ENCODE peak calls at places on chromosomes 3 and 15, in eight cellular contexts. H is HL-60, N is sigmoid colon, I is Panc1, F is SK-N-SH, S is GM12891, Z is breast epithelium, M is vagina. W is an unnamed sample.

GRCh38 chr15:25850154-25851111 is 12.7 kb downstream of the ATP10A start:
- DNase-seq in H (peak), N (peak), I (peak), F (peak), S (peak), Z (peak), M (no peak), W (peak)

GRCh38 chr3:4281991-4282390 is 21.2 kb upstream of the SETMAR start:
- DNase-seq in H (no peak), N (no peak), I (no peak), F (no peak), S (no peak), Z (no peak), M (no peak), W (no peak)

GRCh38 chr3:171142985-171143384 is 116.5 kb upstream of the SLC2A2 start:
- DNase-seq in H (no peak), N (no peak), I (no peak), F (no peak), S (no peak), Z (no peak), M (no peak), W (no peak)

GRCh38 chr3:61111764-61112163 is 139.5 kb downstream of the FHIT start:
- DNase-seq in H (no peak), N (no peak), I (no peak), F (no peak), S (no peak), Z (no peak), M (no peak), W (no peak)

GRCh38 chr15:56786966-56787365 is 53.7 kb upstream of the ZNF280D start:
- DNase-seq in H (no peak), N (no peak), I (no peak), F (no peak), S (no peak), Z (no peak), M (no peak), W (no peak)

GRCh38 chr3:112813723-112814171 is 32.9 kb downstream of the CD200R1L start:
- DNase-seq in H (peak), N (no peak), I (no peak), F (no peak), S (peak), Z (no peak), M (no peak), W (peak)

GRCh38 chr3:36484386-36484785 is 104.1 kb downstream of the STAC start:
- DNase-seq in H (no peak), N (no peak), I (no peak), F (no peak), S (no peak), Z (no peak), M (no peak), W (no peak)

GRCh38 chr15:61038387-61038786 is 190.7 kb downstream of the RORA start:
- DNase-seq in H (no peak), N (no peak), I (no peak), F (peak), S (no peak), Z (no peak), M (no peak), W (no peak)

GRCh38 chr3:194893121-194893979 is 207.7 kb downstream of the FAM43A start:
- DNase-seq in H (no peak), N (no peak), I (no peak), F (no peak), S (no peak), Z (no peak), M (no peak), W (no peak)

GRCh38 chr3:89570465-89570864 is 463.0 kb downstream of the EPHA3 start:
- DNase-seq in H (no peak), N (no peak), I (no peak), F (no peak), S (no peak), Z (no peak), M (no peak), W (no peak)

GRCh38 chr15:23035964-23036566 is 3.3 kb downstream of the TUBGCP5 start:
- DNase-seq in H (peak), N (no peak), I (peak), F (peak), S (no peak), Z (no peak), M (no peak), W (no peak)

GRCh38 chr3:54906763-54907162 is 21.1 kb downstream of the LRTM1 start:
- DNase-seq in H (no peak), N (no peak), I (no peak), F (no peak), S (no peak), Z (no peak), M (no peak), W (no peak)

GRCh38 chr15:76298986-76299385 is 12.3 kb downstream of the ETFA start:
- DNase-seq in H (no peak), N (no peak), I (no peak), F (no peak), S (no peak), Z (no peak), M (no peak), W (no peak)

GRCh38 chr3:108006901-108007331 is 83.9 kb downstream of the CD47 start:
- DNase-seq in H (no peak), N (no peak), I (no peak), F (no peak), S (no peak), Z (no peak), M (no peak), W (no peak)

GRCh38 chr3:122700193-122700592 is 19.6 kb downstream of the PARP14 start:
- DNase-seq in H (no peak), N (no peak), I (no peak), F (no peak), S (no peak), Z (no peak), M (no peak), W (no peak)

GRCh38 chr3:68336042-68336441 is 596.3 kb downstream of the TAFA4 start:
- DNase-seq in H (no peak), N (no peak), I (no peak), F (no peak), S (no peak), Z (no peak), M (no peak), W (no peak)

GRCh38 chr3:170563712-170564423 is 22.0 kb downstream of the SLC7A14 start:
- DNase-seq in H (no peak), N (no peak), I (no peak), F (peak), S (no peak), Z (no peak), M (no peak), W (no peak)

GRCh38 chr15:68374346-68374745 is 57.6 kb downstream of the ITGA11 start:
- DNase-seq in H (no peak), N (peak), I (no peak), F (no peak), S (no peak), Z (no peak), M (peak), W (no peak)

GRCh38 chr15:49412821-49413220 is 10.2 kb upstream of the FGF7 start:
- DNase-seq in H (no peak), N (no peak), I (no peak), F (no peak), S (no peak), Z (no peak), M (no peak), W (no peak)

GRCh38 chr15:67225336-67225735 is 29.1 kb downstream of the AAGAB start:
- DNase-seq in H (no peak), N (no peak), I (no peak), F (no peak), S (no peak), Z (no peak), M (no peak), W (no peak)

GRCh38 chr3:55453871-55454496 is 33.1 kb downstream of the WNT5A start:
- DNase-seq in H (no peak), N (no peak), I (no peak), F (no peak), S (no peak), Z (no peak), M (no peak), W (no peak)

GRCh38 chr3:122923611-122924010 is 104.0 kb downstream of the SEMA5B start:
- DNase-seq in H (no peak), N (peak), I (no peak), F (no peak), S (no peak), Z (no peak), M (no peak), W (peak)

GRCh38 chr3:107882881-107883280 is 207.9 kb downstream of the CD47 start:
- DNase-seq in H (no peak), N (no peak), I (no peak), F (no peak), S (no peak), Z (no peak), M (no peak), W (no peak)

GRCh38 chr15:65870889-65871533 is 1.7 kb downstream of the RAB11A start:
- DNase-seq in H (no peak), N (no peak), I (no peak), F (peak), S (peak), Z (no peak), M (no peak), W (no peak)

GRCh38 chr3:53821631-53822068 is 24.6 kb downstream of the CHDH start:
- DNase-seq in H (no peak), N (peak), I (no peak), F (no peak), S (no peak), Z (no peak), M (no peak), W (no peak)

GRCh38 chr3:183790700-183791099 is 34.7 kb downstream of the MAP6D1 start:
- DNase-seq in H (no peak), N (no peak), I (no peak), F (no peak), S (no peak), Z (no peak), M (no peak), W (peak)

GRCh38 chr15:44541282-44541958 is 4.5 kb downstream of the EIF3J start:
- DNase-seq in H (no peak), N (no peak), I (no peak), F (no peak), S (no peak), Z (no peak), M (no peak), W (no peak)

GRCh38 chr3:44227622-44228021 is 14.1 kb upstream of the TOPAZ1 start:
- DNase-seq in H (peak), N (no peak), I (no peak), F (no peak), S (no peak), Z (no peak), M (no peak), W (no peak)

GRCh38 chr15:96358006-96358794 is 27.7 kb downstream of the NR2F2 start:
- DNase-seq in H (no peak), N (no peak), I (no peak), F (peak), S (no peak), Z (no peak), M (peak), W (no peak)

GRCh38 chr3:126912027-126912422 is 70.9 kb upstream of the PLXNA1 start:
- DNase-seq in H (no peak), N (no peak), I (no peak), F (no peak), S (no peak), Z (no peak), M (no peak), W (no peak)

GRCh38 chr15:65400760-65401606 is 21.8 kb downstream of the IGDCC4 start:
- DNase-seq in H (no peak), N (no peak), I (no peak), F (peak), S (peak), Z (no peak), M (no peak), W (peak)

GRCh38 chr15:67146875-67147381 is 81.5 kb downstream of the SMAD3 start:
- DNase-seq in H (no peak), N (peak), I (no peak), F (no peak), S (no peak), Z (no peak), M (no peak), W (no peak)

GRCh38 chr15:101127503-101128076 is 124.3 kb downstream of the CHSY1 start:
- DNase-seq in H (no peak), N (peak), I (no peak), F (peak), S (no peak), Z (peak), M (no peak), W (peak)

GRCh38 chr3:157082305-157082981 is 77.5 kb downstream of the CCNL1 start:
- DNase-seq in H (no peak), N (no peak), I (no peak), F (no peak), S (no peak), Z (no peak), M (no peak), W (no peak)

GRCh38 chr15:75178171-75178937 is 23.3 kb upstream of the C15orf39 start:
- DNase-seq in H (no peak), N (peak), I (no peak), F (no peak), S (peak), Z (no peak), M (no peak), W (peak)

GRCh38 chr3:41717591-41718093 is 244.3 kb downstream of the ULK4 start:
- DNase-seq in H (no peak), N (no peak), I (no peak), F (peak), S (no peak), Z (no peak), M (no peak), W (no peak)

GRCh38 chr3:26630669-26631384 is 8.3 kb downstream of the LRRC3B start:
- DNase-seq in H (no peak), N (no peak), I (no peak), F (no peak), S (no peak), Z (no peak), M (no peak), W (no peak)

GRCh38 chr3:142735462-142735861 is 11.6 kb downstream of the TRPC1 start:
- DNase-seq in H (no peak), N (no peak), I (no peak), F (peak), S (no peak), Z (no peak), M (no peak), W (no peak)

GRCh38 chr3:196641278-196642058 is 2.0 kb downstream of the NRROS start:
- DNase-seq in H (no peak), N (no peak), I (no peak), F (no peak), S (no peak), Z (no peak), M (no peak), W (no peak)

GRCh38 chr3:196645091-196645490 is 5.6 kb downstream of the NRROS start:
- DNase-seq in H (no peak), N (no peak), I (no peak), F (no peak), S (no peak), Z (no peak), M (no peak), W (no peak)

GRCh38 chr3:196643761-196644160 is 4.3 kb downstream of the NRROS start:
- DNase-seq in H (no peak), N (no peak), I (no peak), F (no peak), S (no peak), Z (no peak), M (no peak), W (no peak)

GRCh38 chr3:196640501-196640968 is 1.0 kb downstream of the NRROS start:
- DNase-seq in H (no peak), N (no peak), I (no peak), F (no peak), S (no peak), Z (no peak), M (no peak), W (no peak)

GRCh38 chr3:196643201-196643749 is 3.8 kb downstream of the NRROS start:
- DNase-seq in H (peak), N (peak), I (no peak), F (no peak), S (peak), Z (no peak), M (no peak), W (peak)
- TF ChIP-seq POLR2AphosphoS5 in H (peak), N (peak), I (no peak), F (no peak), S (peak), Z (no peak), M (no peak), W (peak)

DNA sequence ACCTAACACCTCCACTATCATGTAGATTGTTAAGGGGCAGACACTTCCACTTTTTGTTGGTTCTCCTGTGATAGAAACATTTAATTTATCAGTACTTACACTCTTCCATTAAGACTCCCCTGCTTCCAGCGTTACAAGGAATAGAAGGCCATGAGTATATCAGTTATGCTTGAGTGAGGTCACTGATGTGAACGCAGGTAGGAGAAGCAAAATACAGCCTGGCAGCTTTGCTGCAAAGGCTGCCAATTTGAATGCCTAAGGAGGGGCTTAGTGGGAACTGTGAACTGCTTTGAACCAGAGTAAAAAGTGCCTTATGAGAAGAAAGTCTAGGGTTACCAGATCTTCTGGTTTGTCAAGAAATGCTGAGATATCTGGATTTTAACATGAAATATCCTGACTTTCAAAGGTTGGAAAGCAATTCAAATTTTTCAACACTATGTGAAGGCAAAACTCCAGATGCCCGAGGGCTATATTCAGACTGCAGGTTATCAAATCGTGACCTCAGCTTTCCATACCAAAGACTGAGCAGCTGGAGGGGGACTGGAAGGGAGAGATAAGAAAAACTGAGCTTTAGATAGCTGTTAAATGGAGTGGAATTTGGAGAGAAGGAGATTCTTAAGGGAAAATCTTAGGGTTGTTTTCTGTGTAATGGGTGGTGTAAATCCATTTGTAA is 446.4 kb upstream of the NECTIN3 start:
- DNase-seq in H (no peak), N (no peak), I (no peak), F (no peak), S (no peak), Z (no peak), M (no peak), W (no peak)
- TF ChIP-seq POLR2AphosphoS5 in H (no peak), N (no peak), I (no peak), F (no peak), S (no peak), Z (no peak), M (no peak), W (no peak)

GRCh38 chr3:185914911-185915629 is 22.7 kb downstream of the TRA2B start:
- DNase-seq in H (no peak), N (no peak), I (no peak), F (no peak), S (no peak), Z (no peak), M (no peak), W (no peak)
- TF ChIP-seq POLR2AphosphoS5 in H (peak), N (no peak), I (no peak), F (no peak), S (peak), Z (no peak), M (no peak), W (no peak)

DNA sequence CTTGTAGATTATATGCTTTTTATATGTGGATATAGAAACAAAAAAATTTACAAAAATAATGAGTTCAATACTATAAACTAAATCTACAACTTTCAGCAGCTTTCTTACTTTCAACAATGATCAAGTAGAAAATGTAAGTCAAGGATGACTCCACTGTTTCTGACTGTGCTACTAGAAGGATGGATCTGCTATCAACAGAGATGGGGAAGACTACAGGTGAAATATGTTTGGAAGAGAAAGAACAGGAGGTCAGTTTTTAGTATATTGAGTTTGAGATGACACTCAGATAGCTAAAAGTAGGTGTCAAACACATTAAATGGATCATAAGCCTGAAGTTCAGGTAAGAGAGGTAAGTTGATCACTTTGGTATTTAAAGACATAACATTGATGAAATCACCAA is 107.5 kb downstream of the TBC1D5 start:
- DNase-seq in H (no peak), N (no peak), I (no peak), F (no peak), S (no peak), Z (no peak), M (no peak), W (no peak)
- TF ChIP-seq POLR2AphosphoS5 in H (no peak), N (no peak), I (no peak), F (no peak), S (no peak), Z (no peak), M (no peak), W (no peak)

DNA sequence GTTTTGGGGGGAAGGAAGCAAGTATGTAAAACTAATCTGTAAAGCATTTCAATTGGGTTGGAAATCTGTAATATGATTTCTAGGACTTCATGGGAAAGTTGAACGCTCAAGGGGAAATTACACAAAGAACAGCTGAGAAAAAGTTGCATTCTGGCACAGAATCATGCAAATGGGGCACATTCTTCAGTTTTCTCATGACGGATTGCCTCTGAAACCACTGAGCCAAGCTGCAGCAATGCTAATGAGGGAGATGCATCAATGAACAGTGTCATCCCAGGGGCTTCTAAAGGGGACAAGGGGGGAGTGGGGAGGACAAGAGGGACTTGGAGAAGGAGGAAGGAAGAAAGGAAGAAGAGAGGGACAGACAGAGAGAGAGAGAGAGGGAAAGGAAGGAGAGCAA is 291.4 kb upstream of the ATP11B start:
- DNase-seq in H (no peak), N (no peak), I (no peak), F (no peak), S (no peak), Z (no peak), M (no peak), W (no peak)
- TF ChIP-seq POLR2AphosphoS5 in H (no peak), N (no peak), I (no peak), F (no peak), S (no peak), Z (no peak), M (no peak), W (no peak)

GRCh38 chr15:98787190-98787589 is 138.9 kb downstream of the IGF1R start:
- DNase-seq in H (no peak), N (no peak), I (no peak), F (no peak), S (no peak), Z (no peak), M (no peak), W (no peak)

GRCh38 chr15:98786706-98787105 is 138.4 kb downstream of the IGF1R start:
- DNase-seq in H (no peak), N (no peak), I (no peak), F (no peak), S (no peak), Z (no peak), M (no peak), W (no peak)

GRCh38 chr15:98785408-98785795 is 137.1 kb downstream of the IGF1R start:
- DNase-seq in H (no peak), N (no peak), I (no peak), F (no peak), S (no peak), Z (no peak), M (no peak), W (no peak)

GRCh38 chr15:98787936-98788757 is 139.8 kb downstream of the IGF1R start:
- DNase-seq in H (peak), N (no peak), I (no peak), F (no peak), S (no peak), Z (no peak), M (no peak), W (peak)

GRCh38 chr15:98785796-98786581 is 137.7 kb downstream of the IGF1R start:
- DNase-seq in H (no peak), N (no peak), I (no peak), F (no peak), S (no peak), Z (no peak), M (no peak), W (no peak)
- TF ChIP-seq POLR2AphosphoS5 in H (no peak), N (no peak), I (no peak), F (no peak), S (no peak), Z (no peak), M (no peak), W (no peak)